ENCODE peak calls at places on chromosome 3, in seven cellular contexts. One of them, this sample, is unnamed.

GRCh38 chr3:125613204-125613603 is 17.9 kb upstream of the OSBPL11 start:
- DNase-seq in stimulated activated CD4-positive, alpha-beta T cell treated with anti-CD3 and anti-CD28 coated beads, Interleukin-1b, Interleukin-23, amount 100 ng/mL, for 24 hours: no peak
- DNase-seq in right atrium auricular region: no peak
- DNase-seq in stimulated activated CD8-positive, alpha-beta memory T cell treated with anti-CD3 and anti-CD28 coated beads, Interleukin-7, amount 100 ng/mL, for 1 hour: no peak
- DNase-seq in NCI-H345: no peak
- DNase-seq in Ammon's horn: no peak
- DNase-seq in stimulated activated naive B cell treated with anti-CD40 and anti-IgM and Interleukin-4, amounts not matched to agents 10 μg/mL and 1 μg/mL and 100 μg/mL, for 72 hours: no peak
- DNase-seq in this sample: no peak

GRCh38 chr3:114756506-114757279 is 390.4 kb downstream of the ZBTB20 start:
- DNase-seq in Ammon's horn: peak
- DNase-seq in stimulated activated naive B cell treated with anti-CD40 and anti-IgM and Interleukin-4, amounts not matched to agents 10 μg/mL and 1 μg/mL and 100 μg/mL, for 72 hours: no peak
- DNase-seq in right atrium auricular region: peak
- DNase-seq in NCI-H345: no peak
- DNase-seq in stimulated activated CD4-positive, alpha-beta T cell treated with anti-CD3 and anti-CD28 coated beads, Interleukin-1b, Interleukin-23, amount 100 ng/mL, for 24 hours: no peak
- DNase-seq in stimulated activated CD8-positive, alpha-beta memory T cell treated with anti-CD3 and anti-CD28 coated beads, Interleukin-7, amount 100 ng/mL, for 1 hour: no peak
- DNase-seq in this sample: no peak

GRCh38 chr3:43178891-43179366 is 73.0 kb upstream of the POMGNT2 start:
- DNase-seq in right atrium auricular region: no peak
- DNase-seq in NCI-H345: no peak
- DNase-seq in stimulated activated naive B cell treated with anti-CD40 and anti-IgM and Interleukin-4, amounts not matched to agents 10 μg/mL and 1 μg/mL and 100 μg/mL, for 72 hours: no peak
- DNase-seq in stimulated activated CD4-positive, alpha-beta T cell treated with anti-CD3 and anti-CD28 coated beads, Interleukin-1b, Interleukin-23, amount 100 ng/mL, for 24 hours: no peak
- DNase-seq in Ammon's horn: no peak
- DNase-seq in stimulated activated CD8-positive, alpha-beta memory T cell treated with anti-CD3 and anti-CD28 coated beads, Interleukin-7, amount 100 ng/mL, for 1 hour: no peak
- DNase-seq in this sample: no peak

GRCh38 chr3:162400697-162401096 is 904.1 kb downstream of the OTOL1 start:
- DNase-seq in Ammon's horn: no peak
- DNase-seq in stimulated activated CD8-positive, alpha-beta memory T cell treated with anti-CD3 and anti-CD28 coated beads, Interleukin-7, amount 100 ng/mL, for 1 hour: no peak
- DNase-seq in stimulated activated naive B cell treated with anti-CD40 and anti-IgM and Interleukin-4, amounts not matched to agents 10 μg/mL and 1 μg/mL and 100 μg/mL, for 72 hours: no peak
- DNase-seq in stimulated activated CD4-positive, alpha-beta T cell treated with anti-CD3 and anti-CD28 coated beads, Interleukin-1b, Interleukin-23, amount 100 ng/mL, for 24 hours: no peak
- DNase-seq in NCI-H345: no peak
- DNase-seq in right atrium auricular region: no peak
- DNase-seq in this sample: no peak

GRCh38 chr3:77139665-77140064 is 99.8 kb downstream of the ROBO2 start:
- DNase-seq in stimulated activated CD8-positive, alpha-beta memory T cell treated with anti-CD3 and anti-CD28 coated beads, Interleukin-7, amount 100 ng/mL, for 1 hour: no peak
- DNase-seq in stimulated activated CD4-positive, alpha-beta T cell treated with anti-CD3 and anti-CD28 coated beads, Interleukin-1b, Interleukin-23, amount 100 ng/mL, for 24 hours: no peak
- DNase-seq in NCI-H345: no peak
- DNase-seq in right atrium auricular region: no peak
- DNase-seq in stimulated activated naive B cell treated with anti-CD40 and anti-IgM and Interleukin-4, amounts not matched to agents 10 μg/mL and 1 μg/mL and 100 μg/mL, for 72 hours: no peak
- DNase-seq in Ammon's horn: no peak
- DNase-seq in this sample: no peak

GRCh38 chr3:20321391-20322047 is 135.5 kb upstream of the SGO1 start:
- DNase-seq in Ammon's horn: no peak
- DNase-seq in stimulated activated CD4-positive, alpha-beta T cell treated with anti-CD3 and anti-CD28 coated beads, Interleukin-1b, Interleukin-23, amount 100 ng/mL, for 24 hours: no peak
- DNase-seq in stimulated activated naive B cell treated with anti-CD40 and anti-IgM and Interleukin-4, amounts not matched to agents 10 μg/mL and 1 μg/mL and 100 μg/mL, for 72 hours: no peak
- DNase-seq in right atrium auricular region: no peak
- DNase-seq in NCI-H345: no peak
- DNase-seq in stimulated activated CD8-positive, alpha-beta memory T cell treated with anti-CD3 and anti-CD28 coated beads, Interleukin-7, amount 100 ng/mL, for 1 hour: no peak
- DNase-seq in this sample: no peak

GRCh38 chr3:138186216-138186615 is 885 bp upstream of the ARMC8 start:
- DNase-seq in NCI-H345: no peak
- DNase-seq in stimulated activated CD8-positive, alpha-beta memory T cell treated with anti-CD3 and anti-CD28 coated beads, Interleukin-7, amount 100 ng/mL, for 1 hour: no peak
- DNase-seq in stimulated activated naive B cell treated with anti-CD40 and anti-IgM and Interleukin-4, amounts not matched to agents 10 μg/mL and 1 μg/mL and 100 μg/mL, for 72 hours: no peak
- DNase-seq in right atrium auricular region: no peak
- DNase-seq in Ammon's horn: no peak
- DNase-seq in stimulated activated CD4-positive, alpha-beta T cell treated with anti-CD3 and anti-CD28 coated beads, Interleukin-1b, Interleukin-23, amount 100 ng/mL, for 24 hours: no peak
- DNase-seq in this sample: no peak

GRCh38 chr3:148238421-148238821 is 459.3 kb upstream of the AGTR1 start:
- DNase-seq in stimulated activated naive B cell treated with anti-CD40 and anti-IgM and Interleukin-4, amounts not matched to agents 10 μg/mL and 1 μg/mL and 100 μg/mL, for 72 hours: no peak
- DNase-seq in right atrium auricular region: no peak
- DNase-seq in Ammon's horn: no peak
- DNase-seq in NCI-H345: peak
- DNase-seq in stimulated activated CD8-positive, alpha-beta memory T cell treated with anti-CD3 and anti-CD28 coated beads, Interleukin-7, amount 100 ng/mL, for 1 hour: no peak
- DNase-seq in stimulated activated CD4-positive, alpha-beta T cell treated with anti-CD3 and anti-CD28 coated beads, Interleukin-1b, Interleukin-23, amount 100 ng/mL, for 24 hours: no peak
- DNase-seq in this sample: no peak

GRCh38 chr3:111531446-111531845 is 10.6 kb upstream of the CD96 start:
- DNase-seq in stimulated activated CD4-positive, alpha-beta T cell treated with anti-CD3 and anti-CD28 coated beads, Interleukin-1b, Interleukin-23, amount 100 ng/mL, for 24 hours: no peak
- DNase-seq in Ammon's horn: no peak
- DNase-seq in right atrium auricular region: no peak
- DNase-seq in stimulated activated CD8-positive, alpha-beta memory T cell treated with anti-CD3 and anti-CD28 coated beads, Interleukin-7, amount 100 ng/mL, for 1 hour: no peak
- DNase-seq in stimulated activated naive B cell treated with anti-CD40 and anti-IgM and Interleukin-4, amounts not matched to agents 10 μg/mL and 1 μg/mL and 100 μg/mL, for 72 hours: no peak
- DNase-seq in NCI-H345: no peak
- DNase-seq in this sample: no peak

GRCh38 chr3:132595036-132595435 is 2.0 kb upstream of the ACKR4 start:
- DNase-seq in stimulated activated naive B cell treated with anti-CD40 and anti-IgM and Interleukin-4, amounts not matched to agents 10 μg/mL and 1 μg/mL and 100 μg/mL, for 72 hours: no peak
- DNase-seq in Ammon's horn: no peak
- DNase-seq in right atrium auricular region: no peak
- DNase-seq in stimulated activated CD4-positive, alpha-beta T cell treated with anti-CD3 and anti-CD28 coated beads, Interleukin-1b, Interleukin-23, amount 100 ng/mL, for 24 hours: no peak
- DNase-seq in stimulated activated CD8-positive, alpha-beta memory T cell treated with anti-CD3 and anti-CD28 coated beads, Interleukin-7, amount 100 ng/mL, for 1 hour: no peak
- DNase-seq in NCI-H345: no peak
- DNase-seq in this sample: no peak

GRCh38 chr3:31008986-31009385 is 114.5 kb upstream of the GADL1 start:
- DNase-seq in stimulated activated naive B cell treated with anti-CD40 and anti-IgM and Interleukin-4, amounts not matched to agents 10 μg/mL and 1 μg/mL and 100 μg/mL, for 72 hours: no peak
- DNase-seq in stimulated activated CD8-positive, alpha-beta memory T cell treated with anti-CD3 and anti-CD28 coated beads, Interleukin-7, amount 100 ng/mL, for 1 hour: no peak
- DNase-seq in NCI-H345: no peak
- DNase-seq in Ammon's horn: no peak
- DNase-seq in right atrium auricular region: no peak
- DNase-seq in stimulated activated CD4-positive, alpha-beta T cell treated with anti-CD3 and anti-CD28 coated beads, Interleukin-1b, Interleukin-23, amount 100 ng/mL, for 24 hours: no peak
- DNase-seq in this sample: no peak

GRCh38 chr3:192171213-192171612 is 556.1 kb downstream of the FGF12 start:
- DNase-seq in right atrium auricular region: no peak
- DNase-seq in stimulated activated CD4-positive, alpha-beta T cell treated with anti-CD3 and anti-CD28 coated beads, Interleukin-1b, Interleukin-23, amount 100 ng/mL, for 24 hours: no peak
- DNase-seq in stimulated activated naive B cell treated with anti-CD40 and anti-IgM and Interleukin-4, amounts not matched to agents 10 μg/mL and 1 μg/mL and 100 μg/mL, for 72 hours: no peak
- DNase-seq in stimulated activated CD8-positive, alpha-beta memory T cell treated with anti-CD3 and anti-CD28 coated beads, Interleukin-7, amount 100 ng/mL, for 1 hour: no peak
- DNase-seq in NCI-H345: no peak
- DNase-seq in Ammon's horn: no peak
- DNase-seq in this sample: no peak

GRCh38 chr3:105938826-105939225 is 70.0 kb upstream of the CBLB start:
- DNase-seq in right atrium auricular region: no peak
- DNase-seq in stimulated activated naive B cell treated with anti-CD40 and anti-IgM and Interleukin-4, amounts not matched to agents 10 μg/mL and 1 μg/mL and 100 μg/mL, for 72 hours: no peak
- DNase-seq in stimulated activated CD4-positive, alpha-beta T cell treated with anti-CD3 and anti-CD28 coated beads, Interleukin-1b, Interleukin-23, amount 100 ng/mL, for 24 hours: no peak
- DNase-seq in NCI-H345: no peak
- DNase-seq in stimulated activated CD8-positive, alpha-beta memory T cell treated with anti-CD3 and anti-CD28 coated beads, Interleukin-7, amount 100 ng/mL, for 1 hour: no peak
- DNase-seq in Ammon's horn: no peak
- DNase-seq in this sample: no peak

GRCh38 chr3:159814161-159814560 is 174.5 kb upstream of the IL12A start:
- DNase-seq in NCI-H345: no peak
- DNase-seq in Ammon's horn: no peak
- DNase-seq in stimulated activated CD4-positive, alpha-beta T cell treated with anti-CD3 and anti-CD28 coated beads, Interleukin-1b, Interleukin-23, amount 100 ng/mL, for 24 hours: no peak
- DNase-seq in right atrium auricular region: no peak
- DNase-seq in stimulated activated CD8-positive, alpha-beta memory T cell treated with anti-CD3 and anti-CD28 coated beads, Interleukin-7, amount 100 ng/mL, for 1 hour: no peak
- DNase-seq in stimulated activated naive B cell treated with anti-CD40 and anti-IgM and Interleukin-4, amounts not matched to agents 10 μg/mL and 1 μg/mL and 100 μg/mL, for 72 hours: no peak
- DNase-seq in this sample: no peak

GRCh38 chr3:183698760-183699159 is 1.2 kb downstream of the YEATS2 start:
- DNase-seq in right atrium auricular region: no peak
- DNase-seq in stimulated activated CD8-positive, alpha-beta memory T cell treated with anti-CD3 and anti-CD28 coated beads, Interleukin-7, amount 100 ng/mL, for 1 hour: no peak
- DNase-seq in stimulated activated naive B cell treated with anti-CD40 and anti-IgM and Interleukin-4, amounts not matched to agents 10 μg/mL and 1 μg/mL and 100 μg/mL, for 72 hours: no peak
- DNase-seq in stimulated activated CD4-positive, alpha-beta T cell treated with anti-CD3 and anti-CD28 coated beads, Interleukin-1b, Interleukin-23, amount 100 ng/mL, for 24 hours: no peak
- DNase-seq in Ammon's horn: peak
- DNase-seq in NCI-H345: no peak
- DNase-seq in this sample: no peak

GRCh38 chr3:32963871-32964270 is 12.4 kb downstream of the CCR4 start:
- DNase-seq in Ammon's horn: no peak
- DNase-seq in stimulated activated naive B cell treated with anti-CD40 and anti-IgM and Interleukin-4, amounts not matched to agents 10 μg/mL and 1 μg/mL and 100 μg/mL, for 72 hours: no peak
- DNase-seq in stimulated activated CD4-positive, alpha-beta T cell treated with anti-CD3 and anti-CD28 coated beads, Interleukin-1b, Interleukin-23, amount 100 ng/mL, for 24 hours: no peak
- DNase-seq in right atrium auricular region: no peak
- DNase-seq in NCI-H345: no peak
- DNase-seq in stimulated activated CD8-positive, alpha-beta memory T cell treated with anti-CD3 and anti-CD28 coated beads, Interleukin-7, amount 100 ng/mL, for 1 hour: no peak
- DNase-seq in this sample: no peak

GRCh38 chr3:133930341-133930933 is 34.8 kb upstream of the RAB6B start:
- DNase-seq in Ammon's horn: peak
- DNase-seq in right atrium auricular region: peak
- DNase-seq in NCI-H345: peak
- DNase-seq in stimulated activated CD4-positive, alpha-beta T cell treated with anti-CD3 and anti-CD28 coated beads, Interleukin-1b, Interleukin-23, amount 100 ng/mL, for 24 hours: no peak
- DNase-seq in stimulated activated naive B cell treated with anti-CD40 and anti-IgM and Interleukin-4, amounts not matched to agents 10 μg/mL and 1 μg/mL and 100 μg/mL, for 72 hours: no peak
- DNase-seq in stimulated activated CD8-positive, alpha-beta memory T cell treated with anti-CD3 and anti-CD28 coated beads, Interleukin-7, amount 100 ng/mL, for 1 hour: no peak
- DNase-seq in this sample: peak

GRCh38 chr3:16883057-16883725 is 1.6 kb upstream of the PLCL2 start:
- DNase-seq in NCI-H345: no peak
- DNase-seq in Ammon's horn: no peak
- DNase-seq in stimulated activated CD4-positive, alpha-beta T cell treated with anti-CD3 and anti-CD28 coated beads, Interleukin-1b, Interleukin-23, amount 100 ng/mL, for 24 hours: no peak
- DNase-seq in stimulated activated naive B cell treated with anti-CD40 and anti-IgM and Interleukin-4, amounts not matched to agents 10 μg/mL and 1 μg/mL and 100 μg/mL, for 72 hours: no peak
- DNase-seq in right atrium auricular region: no peak
- DNase-seq in stimulated activated CD8-positive, alpha-beta memory T cell treated with anti-CD3 and anti-CD28 coated beads, Interleukin-7, amount 100 ng/mL, for 1 hour: no peak
- DNase-seq in this sample: no peak

This sample was measured in NCI-H774.